ENCODE peak calls at places on chromosome 6, in four cellular contexts. One of them, this sample, is unnamed. For H3K4me1, the result is how much of the 10 kb centered on the place peaks cover.

GRCh38 chr6:169556758-169557505 is 144.9 kb downstream of the WDR27 start:
- DNase-seq in hepatocyte: no peak
- DNase-seq in neural progenitor cell: no peak
- DNase-seq in mammary epithelial cell: no peak
- DNase-seq in this sample: no peak

GRCh38 chr6:35310265-35310831 is 12.7 kb downstream of the DEF6 start:
- DNase-seq in hepatocyte: no peak
- DNase-seq in neural progenitor cell: no peak
- DNase-seq in mammary epithelial cell: no peak
- DNase-seq in this sample: no peak

GRCh38 chr6:11486486-11486885 is 51.1 kb upstream of the TMEM170B start:
- DNase-seq in hepatocyte: no peak
- DNase-seq in neural progenitor cell: no peak
- DNase-seq in mammary epithelial cell: peak
- DNase-seq in this sample: no peak

GRCh38 chr6:7147051-7147671 is 39.4 kb downstream of the RREB1 start:
- DNase-seq in hepatocyte: no peak
- DNase-seq in neural progenitor cell: peak
- DNase-seq in mammary epithelial cell: no peak
- DNase-seq in this sample: peak

GRCh38 chr6:128515550-128516513 is 4.6 kb downstream of the PTPRK start:
- DNase-seq in hepatocyte: no peak
- DNase-seq in neural progenitor cell: no peak
- DNase-seq in mammary epithelial cell: no peak
- DNase-seq in this sample: peak

GRCh38 chr6:14228571-14228970 is 111.0 kb downstream of the CD83 start:
- DNase-seq in hepatocyte: no peak
- DNase-seq in neural progenitor cell: no peak
- DNase-seq in mammary epithelial cell: no peak
- DNase-seq in this sample: peak

GRCh38 chr6:54238407-54238806 is 69.8 kb upstream of the TINAG start:
- DNase-seq in hepatocyte: peak
- DNase-seq in neural progenitor cell: no peak
- DNase-seq in mammary epithelial cell: no peak
- DNase-seq in this sample: peak

GRCh38 chr6:36514554-36515456 is 32.5 kb downstream of the STK38 start:
- DNase-seq in hepatocyte: peak
- DNase-seq in neural progenitor cell: no peak
- DNase-seq in mammary epithelial cell: peak
- DNase-seq in this sample: no peak

GRCh38 chr6:152089992-152090391 is 282.5 kb downstream of the ESR1 start:
- DNase-seq in hepatocyte: no peak
- DNase-seq in neural progenitor cell: no peak
- DNase-seq in mammary epithelial cell: peak
- DNase-seq in this sample: peak

GRCh38 chr6:125789576-125790402 is 971 bp upstream of the NCOA7 start:
- DNase-seq in hepatocyte: peak
- DNase-seq in neural progenitor cell: peak
- DNase-seq in mammary epithelial cell: peak
- DNase-seq in this sample: peak

GRCh38 chr6:54173084-54173483 is 61.8 kb downstream of the MLIP start:
- DNase-seq in hepatocyte: no peak
- DNase-seq in neural progenitor cell: no peak
- DNase-seq in mammary epithelial cell: no peak
- DNase-seq in this sample: no peak

GRCh38 chr6:19356692-19357091 is 480.5 kb upstream of the ID4 start:
- DNase-seq in hepatocyte: no peak
- DNase-seq in neural progenitor cell: no peak
- DNase-seq in mammary epithelial cell: peak
- DNase-seq in this sample: no peak

GRCh38 chr6:145729887-145730286 is 5.4 kb downstream of the EPM2A start:
- DNase-seq in hepatocyte: no peak
- DNase-seq in neural progenitor cell: no peak
- DNase-seq in mammary epithelial cell: no peak
- DNase-seq in this sample: no peak

GRCh38 chr6:70537266-70537665 is 29.5 kb upstream of the SDHAF4 start:
- DNase-seq in hepatocyte: no peak
- DNase-seq in neural progenitor cell: no peak
- DNase-seq in mammary epithelial cell: no peak
- DNase-seq in this sample: no peak

GRCh38 chr6:147135211-147135672 is 69.0 kb upstream of the STXBP5 start:
- DNase-seq in hepatocyte: peak
- DNase-seq in neural progenitor cell: no peak
- DNase-seq in mammary epithelial cell: peak
- DNase-seq in this sample: peak

GRCh38 chr6:159117541-159117940 is 51.7 kb upstream of the FNDC1 start:
- DNase-seq in hepatocyte: no peak
- DNase-seq in neural progenitor cell: no peak
- DNase-seq in mammary epithelial cell: no peak
- DNase-seq in this sample: no peak

GRCh38 chr6:139124887-139125672 is 9.8 kb upstream of the HECA start:
- DNase-seq in hepatocyte: peak
- DNase-seq in neural progenitor cell: peak
- DNase-seq in mammary epithelial cell: peak
- DNase-seq in this sample: peak

GRCh38 chr6:121733216-121733615 is 297.8 kb downstream of the GJA1 start:
- DNase-seq in hepatocyte: no peak
- DNase-seq in neural progenitor cell: no peak
- DNase-seq in mammary epithelial cell: no peak
- DNase-seq in this sample: peak

GRCh38 chr6:15351631-15352030 is 105.8 kb downstream of the JARID2 start:
- DNase-seq in hepatocyte: no peak
- DNase-seq in neural progenitor cell: no peak
- DNase-seq in mammary epithelial cell: peak
- DNase-seq in this sample: peak

GRCh38 chr6:160042788-160043301 is 74.0 kb downstream of the IGF2R start:
- DNase-seq in hepatocyte: no peak
- DNase-seq in neural progenitor cell: no peak
- DNase-seq in mammary epithelial cell: peak
- DNase-seq in this sample: peak

GRCh38 chr6:4943716-4944115 is 60.1 kb downstream of the RPP40 start:
- DNase-seq in hepatocyte: no peak
- DNase-seq in neural progenitor cell: no peak
- DNase-seq in mammary epithelial cell: no peak
- DNase-seq in this sample: no peak

GRCh38 chr6:108005961-108006360 is 48.0 kb upstream of the SEC63 start:
- DNase-seq in hepatocyte: no peak
- DNase-seq in neural progenitor cell: no peak
- DNase-seq in mammary epithelial cell: no peak
- DNase-seq in this sample: no peak

GRCh38 chr6:136991614-136992013 is 53.2 kb downstream of the IL20RA start:
- DNase-seq in hepatocyte: no peak
- DNase-seq in neural progenitor cell: no peak
- DNase-seq in mammary epithelial cell: no peak
- DNase-seq in this sample: no peak

GRCh38 chr6:150297327-150298028 is 71.3 kb upstream of the IYD start:
- DNase-seq in hepatocyte: no peak
- DNase-seq in neural progenitor cell: no peak
- DNase-seq in mammary epithelial cell: peak
- DNase-seq in this sample: peak

GRCh38 chr6:26598267-26598666 is 1.5 kb downstream of the ABT1 start:
- DNase-seq in hepatocyte: no peak
- DNase-seq in neural progenitor cell: no peak
- DNase-seq in mammary epithelial cell: no peak
- DNase-seq in this sample: no peak

GRCh38 chr6:111832833-111833418 is 40.3 kb downstream of the FYN start:
- DNase-seq in hepatocyte: no peak
- DNase-seq in neural progenitor cell: no peak
- DNase-seq in mammary epithelial cell: no peak
- DNase-seq in this sample: no peak

GRCh38 chr6:35299674-35300073 is 2.1 kb downstream of the DEF6 start:
- DNase-seq in hepatocyte: no peak
- DNase-seq in neural progenitor cell: no peak
- DNase-seq in mammary epithelial cell: no peak
- DNase-seq in this sample: no peak

GRCh38 chr6:33320315-33321181 is 3.0 kb upstream of the ZBTB22 start:
- DNase-seq in hepatocyte: peak
- DNase-seq in neural progenitor cell: no peak
- DNase-seq in mammary epithelial cell: peak
- DNase-seq in this sample: peak

GRCh38 chr6:145502417-145502816 is 232.9 kb downstream of the EPM2A start:
- DNase-seq in hepatocyte: peak
- DNase-seq in neural progenitor cell: no peak
- DNase-seq in mammary epithelial cell: peak
- DNase-seq in this sample: no peak

GRCh38 chr6:159193923-159194322 is 24.7 kb downstream of the FNDC1 start:
- DNase-seq in hepatocyte: no peak
- DNase-seq in neural progenitor cell: no peak
- DNase-seq in mammary epithelial cell: peak
- DNase-seq in this sample: no peak

GRCh38 chr6:150491131-150491795 is 108.4 kb upstream of the PLEKHG1 start:
- DNase-seq in hepatocyte: peak
- DNase-seq in neural progenitor cell: no peak
- DNase-seq in mammary epithelial cell: peak
- DNase-seq in this sample: peak

GRCh38 chr6:70857387-70858077 is 99.3 kb downstream of the B3GAT2 start:
- DNase-seq in hepatocyte: no peak
- DNase-seq in neural progenitor cell: no peak
- DNase-seq in mammary epithelial cell: no peak
- DNase-seq in this sample: no peak

GRCh38 chr6:27553123-27553904 is 80.4 kb upstream of the ZNF184 start:
- DNase-seq in hepatocyte: peak
- DNase-seq in neural progenitor cell: peak
- DNase-seq in mammary epithelial cell: peak
- DNase-seq in this sample: peak

GRCh38 chr6:86715676-86716075 is 221.7 kb upstream of the HTR1E start:
- DNase-seq in hepatocyte: peak
- DNase-seq in neural progenitor cell: no peak
- DNase-seq in mammary epithelial cell: peak
- DNase-seq in this sample: no peak

GRCh38 chr6:71321344-71321743 is 32.7 kb downstream of the OGFRL1 start:
- DNase-seq in hepatocyte: no peak
- DNase-seq in neural progenitor cell: no peak
- DNase-seq in mammary epithelial cell: no peak
- DNase-seq in this sample: no peak

GRCh38 chr6:14085176-14085787 is 32.3 kb upstream of the CD83 start:
- DNase-seq in hepatocyte: no peak
- DNase-seq in neural progenitor cell: no peak
- DNase-seq in mammary epithelial cell: no peak
- DNase-seq in this sample: no peak

GRCh38 chr6:3013486-3013885 is 13.8 kb downstream of the NQO2 start:
- DNase-seq in hepatocyte: no peak
- DNase-seq in neural progenitor cell: no peak
- DNase-seq in mammary epithelial cell: peak
- DNase-seq in this sample: peak

GRCh38 chr6:28212510-28213212 is 12.4 kb upstream of the ZSCAN9 start:
- DNase-seq in hepatocyte: peak
- DNase-seq in neural progenitor cell: peak
- DNase-seq in mammary epithelial cell: peak
- DNase-seq in this sample: peak

GRCh38 chr6:3471286-3471685 is 14.4 kb upstream of the SLC22A23 start:
- DNase-seq in hepatocyte: no peak
- DNase-seq in neural progenitor cell: no peak
- DNase-seq in mammary epithelial cell: no peak
- DNase-seq in this sample: no peak

GRCh38 chr6:75926293-75927168 is 145.9 kb downstream of the IMPG1 start:
- DNase-seq in hepatocyte: no peak
- DNase-seq in neural progenitor cell: no peak
- DNase-seq in mammary epithelial cell: no peak
- DNase-seq in this sample: no peak

DNA sequence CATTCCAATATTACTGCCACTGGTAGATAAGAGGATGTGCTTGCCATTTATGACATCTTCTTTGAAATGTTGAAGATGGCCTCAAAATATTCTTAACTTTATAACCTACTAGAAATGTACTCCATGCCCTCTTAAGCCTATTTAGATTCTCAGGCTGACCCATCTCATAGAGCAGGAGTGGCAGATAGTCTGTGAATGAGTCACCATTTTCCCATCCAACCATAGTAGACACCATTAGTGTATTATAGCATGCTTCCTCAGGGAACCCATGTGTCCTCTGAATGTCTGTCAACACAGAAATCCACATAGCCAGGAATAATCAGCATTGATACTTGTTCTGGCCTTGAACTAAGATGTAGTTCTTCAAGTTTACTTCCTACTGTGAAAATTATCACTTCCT is 150.2 kb downstream of the IMPG1 start:
- DNase-seq in hepatocyte: no peak
- DNase-seq in neural progenitor cell: no peak
- DNase-seq in mammary epithelial cell: peak
- DNase-seq in this sample: peak
- TF ChIP-seq EZH2 in hepatocyte: no peak
- TF ChIP-seq EZH2 in neural progenitor cell: no peak
- TF ChIP-seq EZH2 in mammary epithelial cell: no peak
- TF ChIP-seq EZH2 in this sample: no peak

DNA sequence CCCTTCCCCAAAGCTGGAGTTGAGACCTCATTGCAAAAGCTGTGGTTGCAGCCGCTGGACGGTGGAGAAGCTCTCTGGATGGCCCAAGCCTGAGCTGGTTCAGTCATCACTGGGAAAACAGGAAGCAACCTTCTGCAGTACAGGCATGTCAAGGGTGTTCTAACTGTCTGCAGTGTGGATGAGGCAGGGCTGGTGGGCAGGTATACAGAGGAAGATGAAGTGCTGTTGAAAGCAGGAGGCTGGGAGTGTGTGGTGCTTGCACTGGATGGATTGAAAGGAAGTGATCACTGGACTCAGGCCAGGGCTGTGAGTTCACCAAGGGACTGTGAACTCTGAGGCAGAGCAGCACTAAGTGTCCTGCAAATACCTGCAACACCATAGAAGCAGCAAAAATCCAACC is 89.0 kb upstream of the NOX3 start:
- DNase-seq in hepatocyte: no peak
- DNase-seq in neural progenitor cell: no peak
- DNase-seq in mammary epithelial cell: no peak
- DNase-seq in this sample: no peak
- H2AFZ ChIP-seq in hepatocyte: no peak
- H2AFZ ChIP-seq in neural progenitor cell: no peak
- H2AFZ ChIP-seq in mammary epithelial cell: no peak
- H2AFZ ChIP-seq in this sample: no peak

GRCh38 chr6:52513896-52514295 is 63.0 kb downstream of the TRAM2 start:
- DNase-seq in hepatocyte: no peak
- DNase-seq in neural progenitor cell: no peak
- DNase-seq in mammary epithelial cell: no peak
- DNase-seq in this sample: no peak
- H3K4me1 ChIP-seq in hepatocyte: under half
- H3K4me1 ChIP-seq in neural progenitor cell: under half
- H3K4me1 ChIP-seq in mammary epithelial cell: half or more
- H3K4me1 ChIP-seq in this sample: half or more

GRCh38 chr6:166563805-166564204 is 22.7 kb downstream of the RAMACL start:
- DNase-seq in hepatocyte: no peak
- DNase-seq in neural progenitor cell: no peak
- DNase-seq in mammary epithelial cell: no peak
- DNase-seq in this sample: no peak
- TF ChIP-seq EZH2 in hepatocyte: no peak
- TF ChIP-seq EZH2 in neural progenitor cell: no peak
- TF ChIP-seq EZH2 in mammary epithelial cell: no peak
- TF ChIP-seq EZH2 in this sample: no peak

DNA sequence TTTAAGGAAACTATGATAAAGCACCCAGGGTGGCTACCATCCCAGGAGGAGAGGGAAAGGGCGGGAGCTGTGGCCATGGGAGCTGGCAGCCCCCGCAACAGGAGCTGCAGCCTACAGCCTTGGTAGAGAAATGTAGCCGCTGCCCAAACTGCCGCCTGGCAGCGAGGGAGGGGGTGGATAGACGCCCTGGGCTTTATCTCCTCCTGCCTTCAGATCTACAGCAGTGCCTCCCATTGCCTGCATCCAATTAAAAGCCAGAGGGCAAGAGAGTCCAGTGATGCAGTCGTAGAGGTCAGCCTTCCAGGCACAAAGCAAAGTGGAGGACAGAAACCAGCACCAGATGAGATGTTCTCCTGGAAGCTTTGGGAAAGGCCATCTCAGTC is 35.0 kb upstream of the ZFAND3 start:
- DNase-seq in hepatocyte: no peak
- DNase-seq in neural progenitor cell: peak
- DNase-seq in mammary epithelial cell: no peak
- DNase-seq in this sample: no peak
- H2AFZ ChIP-seq in hepatocyte: peak
- H2AFZ ChIP-seq in neural progenitor cell: peak
- H2AFZ ChIP-seq in mammary epithelial cell: peak
- H2AFZ ChIP-seq in this sample: peak